ENCODE peak calls at places on chromosomes 1 and 21, in four cellular contexts. X is prostate gland, H is fibroblast of pulmonary artery, J is A549. Q is an unnamed sample.

GRCh38 chr1:226185153-226186036 is 1.1 kb downstream of the ACBD3 start:
- DNase-seq in X (no peak), H (peak), J (no peak), Q (peak)

GRCh38 chr1:28110555-28110954 is 22.1 kb upstream of the EYA3 start:
- DNase-seq in X (no peak), H (peak), J (peak), Q (no peak)

GRCh38 chr1:43239484-43239883 is 30.3 kb upstream of the TMEM125 start:
- DNase-seq in X (no peak), H (no peak), J (no peak), Q (no peak)

GRCh38 chr1:11518791-11519628 is 40.1 kb downstream of the DISP3 start:
- DNase-seq in X (no peak), H (no peak), J (no peak), Q (no peak)

GRCh38 chr21:45852886-45853400 is 128.6 kb upstream of the COL6A1 start:
- DNase-seq in X (no peak), H (no peak), J (no peak), Q (no peak)

GRCh38 chr1:186187601-186188000 is 187.5 kb downstream of the TPR start:
- DNase-seq in X (no peak), H (no peak), J (no peak), Q (no peak)

GRCh38 chr1:44417351-44418021 is 12.4 kb downstream of the RNF220 start:
- DNase-seq in X (no peak), H (peak), J (no peak), Q (peak)

GRCh38 chr1:26391450-26391849 is 18.9 kb upstream of the ZNF683 start:
- DNase-seq in X (no peak), H (peak), J (peak), Q (peak)

GRCh38 chr1:201172336-201172735 is 18.1 kb upstream of the TMEM9 start:
- DNase-seq in X (no peak), H (no peak), J (no peak), Q (no peak)

GRCh38 chr1:151013518-151013917 is 5.3 kb downstream of the PRUNE1 start:
- DNase-seq in X (no peak), H (peak), J (no peak), Q (no peak)

GRCh38 chr1:15616704-15617172 is 520 bp upstream of the DDI2 start:
- DNase-seq in X (no peak), H (no peak), J (no peak), Q (peak)

GRCh38 chr1:42306977-42307376 is 28.1 kb downstream of the FOXJ3 start:
- DNase-seq in X (no peak), H (no peak), J (no peak), Q (no peak)

GRCh38 chr1:29832471-29832870 is 596.1 kb downstream of the PTPRU start:
- DNase-seq in X (no peak), H (no peak), J (no peak), Q (no peak)

GRCh38 chr1:18823438-18823837 is 36.0 kb downstream of the TAS1R2 start:
- DNase-seq in X (no peak), H (no peak), J (no peak), Q (no peak)

GRCh38 chr1:10932088-10932487 is 80.4 kb upstream of the TARDBP start:
- DNase-seq in X (no peak), H (no peak), J (no peak), Q (no peak)

GRCh38 chr1:246567258-246568235 is 1.3 kb downstream of the CNST start:
- DNase-seq in X (no peak), H (peak), J (peak), Q (peak)

GRCh38 chr1:53121319-53122172 is 20.9 kb downstream of the SLC1A7 start:
- DNase-seq in X (no peak), H (peak), J (no peak), Q (peak)

GRCh38 chr1:158084336-158084735 is 90.9 kb downstream of the KIRREL1 start:
- DNase-seq in X (no peak), H (no peak), J (no peak), Q (no peak)

GRCh38 chr1:234755449-234755863 is 145.5 kb upstream of the IRF2BP2 start:
- DNase-seq in X (peak), H (peak), J (no peak), Q (peak)

GRCh38 chr1:185561629-185562028 is 172.6 kb upstream of the HMCN1 start:
- DNase-seq in X (no peak), H (peak), J (no peak), Q (peak)

GRCh38 chr1:63746129-63746864 is 27.5 kb upstream of the ROR1 start:
- DNase-seq in X (no peak), H (peak), J (peak), Q (peak)

GRCh38 chr1:58391056-58391455 is 155.5 kb downstream of the OMA1 start:
- DNase-seq in X (no peak), H (no peak), J (no peak), Q (no peak)

GRCh38 chr1:228936881-228937280 is 201.6 kb downstream of the RHOU start:
- DNase-seq in X (no peak), H (no peak), J (no peak), Q (no peak)

GRCh38 chr21:17512245-17513213 is at the start of gene CXADR:
- DNase-seq in X (peak), H (peak), J (peak), Q (no peak)

GRCh38 chr1:156435551-156436318 is 64.8 kb downstream of the MEF2D start:
- DNase-seq in X (no peak), H (no peak), J (no peak), Q (no peak)

DNA sequence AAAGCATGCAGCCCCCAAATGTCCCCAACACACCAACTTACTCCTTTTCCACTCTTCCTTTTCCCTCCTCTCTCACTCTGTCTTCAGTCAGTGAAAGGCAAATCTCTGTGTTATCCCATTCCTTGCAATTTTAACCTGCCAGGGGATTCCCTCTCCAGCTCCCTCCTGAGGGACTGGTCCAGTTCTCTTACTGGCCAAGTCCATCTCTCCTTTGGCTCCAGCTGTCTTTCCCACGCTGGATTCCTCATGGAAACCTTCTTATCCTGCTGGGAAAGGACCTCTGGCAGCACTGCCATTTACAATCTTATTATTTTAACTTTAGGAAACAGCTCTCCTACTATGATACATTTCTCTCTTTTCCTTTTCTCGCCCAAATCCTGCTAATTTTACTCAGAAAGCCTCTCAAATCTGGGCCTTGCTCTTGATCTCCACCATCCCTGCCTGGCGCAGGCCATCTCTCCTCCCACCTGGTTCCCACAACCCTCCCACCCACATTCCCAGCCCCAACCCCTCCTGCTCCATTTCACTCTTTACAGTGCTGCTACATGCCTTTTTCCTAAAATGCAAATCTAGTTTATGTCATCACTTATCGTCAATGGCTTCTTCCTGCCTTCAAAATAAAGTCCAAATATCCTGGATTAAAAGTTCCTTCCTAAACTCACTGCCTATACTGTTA is 72.7 kb upstream of the CNN3 start:
- DNase-seq in X (no peak), H (no peak), J (no peak), Q (no peak)
- TF ChIP-seq CTCF in X (no peak), H (no peak), J (no peak), Q (no peak)

GRCh38 chr1:46204406-46204742 is 1.2 kb downstream of the LURAP1 start:
- DNase-seq in X (no peak), H (no peak), J (no peak), Q (no peak)

GRCh38 chr1:46202975-46203737 is at the start of gene LURAP1:
- DNase-seq in X (no peak), H (peak), J (no peak), Q (peak)

GRCh38 chr1:46205794-46206193 is 2.7 kb downstream of the LURAP1 start:
- DNase-seq in X (no peak), H (no peak), J (no peak), Q (no peak)

GRCh38 chr1:46205141-46205540 is 2.0 kb downstream of the LURAP1 start:
- DNase-seq in X (no peak), H (no peak), J (no peak), Q (no peak)

GRCh38 chr1:46203738-46204405 is 738 bp downstream of the LURAP1 start:
- DNase-seq in X (no peak), H (no peak), J (no peak), Q (no peak)
- H3K4me3 ChIP-seq in X (peak), H (peak), J (no peak), Q (peak)

GRCh38 chr21:38712076-38712475 is 93.7 kb upstream of the ETS2 start:
- DNase-seq in X (peak), H (peak), J (peak), Q (peak)
- TF ChIP-seq CTCF in X (peak), H (peak), J (peak), Q (peak)

GRCh38 chr1:115307621-115308020 is 30.4 kb downstream of the NGF start:
- DNase-seq in X (no peak), H (no peak), J (no peak), Q (no peak)
- H3K4me3 ChIP-seq in X (no peak), H (no peak), J (no peak), Q (no peak)

DNA sequence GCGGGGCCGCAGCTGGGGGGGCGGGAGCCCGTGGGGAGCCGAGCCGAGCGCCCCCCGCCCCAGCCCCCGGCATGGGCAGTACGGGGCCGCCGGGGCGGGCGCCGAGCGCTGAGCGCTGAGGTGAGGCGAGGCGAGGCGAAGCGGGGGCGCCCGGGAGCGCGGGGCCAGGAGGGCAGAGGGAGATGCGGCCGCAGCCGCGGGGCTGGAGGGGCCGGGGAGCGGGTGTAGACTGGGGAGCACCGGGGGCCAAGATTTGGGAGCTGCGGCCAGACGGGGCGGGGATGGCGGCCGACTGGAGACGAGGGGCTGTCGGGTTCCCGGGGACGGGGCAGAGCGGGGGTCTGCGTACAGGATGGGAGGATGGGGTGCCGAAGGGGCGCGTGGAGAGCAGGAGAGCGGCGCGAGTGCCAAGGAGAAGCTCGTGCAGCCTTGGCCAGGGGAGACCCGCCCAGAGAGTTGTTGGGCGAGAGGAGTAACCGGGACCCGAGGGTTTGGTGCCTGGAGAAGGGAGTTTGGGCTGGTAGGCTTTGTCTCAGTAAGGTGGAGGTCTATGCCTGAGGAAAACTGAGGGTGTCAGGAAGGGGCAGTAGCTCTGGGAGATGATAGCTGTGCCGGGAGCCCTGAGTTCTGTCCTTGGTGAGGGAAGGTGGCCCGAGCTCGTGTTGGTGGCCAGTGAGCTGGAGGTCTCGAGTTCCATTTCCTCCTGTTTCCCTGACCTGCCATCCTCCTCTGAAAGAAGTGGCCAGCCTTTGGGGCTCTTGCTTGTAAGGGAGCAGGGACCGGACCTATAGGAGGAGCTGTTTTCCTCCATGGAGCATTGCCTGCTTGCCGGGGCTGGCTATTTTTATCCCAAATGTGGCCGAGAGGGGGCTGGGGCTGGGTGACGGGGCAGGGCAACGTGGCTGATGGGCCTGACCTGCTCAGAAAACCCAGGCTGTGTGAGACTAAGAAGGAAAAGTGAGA is 539 bp downstream of the ATP8B2 start:
- DNase-seq in X (peak), H (peak), J (peak), Q (peak)
- TF ChIP-seq CTCF in X (peak), H (peak), J (peak), Q (peak)

GRCh38 chr1:39435597-39435996 is 55.8 kb upstream of the BMP8A start:
- DNase-seq in X (no peak), H (no peak), J (no peak), Q (no peak)
- H3K4me3 ChIP-seq in X (no peak), H (no peak), J (no peak), Q (no peak)

DNA sequence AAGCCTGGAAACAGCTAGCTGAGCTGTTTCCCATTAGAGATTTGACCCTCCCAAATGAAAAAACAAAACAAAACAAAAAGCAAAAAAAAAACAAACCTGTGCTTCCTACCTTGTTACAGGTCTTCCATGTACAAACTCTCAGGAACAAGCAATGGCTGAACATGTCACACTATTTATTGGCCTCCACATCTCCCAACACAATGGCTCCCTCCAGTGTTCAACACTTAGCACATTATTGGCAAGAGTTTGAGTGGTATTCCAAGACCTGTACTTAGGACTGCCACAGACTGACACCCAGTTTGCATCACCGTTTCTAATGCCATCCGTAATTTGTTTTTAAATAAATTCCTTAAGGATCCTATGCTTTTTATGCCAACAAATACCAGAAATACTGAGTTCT is 195.0 kb upstream of the OLFM3 start:
- DNase-seq in X (no peak), H (peak), J (peak), Q (no peak)
- TF ChIP-seq CTCF in X (no peak), H (peak), J (no peak), Q (no peak)

Q was measured in AG10803.